ENCODE peak calls at places on chromosome 14, in four cellular contexts. One of them, this sample, is unnamed.

GRCh38 chr14:98112211-98112780 is 1159.7 kb downstream of the BCL11B start:
- DNase-seq in T47D: no peak
- DNase-seq in AG20443: no peak
- DNase-seq in T-helper 9 cell: no peak
- DNase-seq in this sample: no peak

GRCh38 chr14:91227183-91227628 is 17.3 kb downstream of the GPR68 start:
- DNase-seq in T-helper 9 cell: no peak
- DNase-seq in AG20443: no peak
- DNase-seq in T47D: no peak
- DNase-seq in this sample: no peak

GRCh38 chr14:37443461-37443860 is 151.6 kb downstream of the FOXA1 start:
- DNase-seq in AG20443: no peak
- DNase-seq in T47D: no peak
- DNase-seq in T-helper 9 cell: no peak
- DNase-seq in this sample: no peak

GRCh38 chr14:20743556-20743955 is 2.1 kb upstream of the EDDM3A start:
- DNase-seq in AG20443: no peak
- DNase-seq in T-helper 9 cell: no peak
- DNase-seq in T47D: peak; percentile 14
- DNase-seq in this sample: no peak

GRCh38 chr14:80584638-80585505 is 356.7 kb downstream of the CEP128 start:
- DNase-seq in T47D: no peak
- DNase-seq in T-helper 9 cell: no peak
- DNase-seq in AG20443: no peak
- DNase-seq in this sample: peak; percentile 39

GRCh38 chr14:64303471-64303917 is 9.3 kb upstream of the ESR2 start:
- DNase-seq in AG20443: peak; percentile 70
- DNase-seq in T47D: peak; percentile 82
- DNase-seq in T-helper 9 cell: no peak
- DNase-seq in this sample: peak; percentile 82

GRCh38 chr14:43540948-43541347 is 966.1 kb downstream of the FSCB start:
- DNase-seq in T47D: no peak
- DNase-seq in AG20443: no peak
- DNase-seq in T-helper 9 cell: no peak
- DNase-seq in this sample: peak; percentile 2

GRCh38 chr14:61547186-61548121 is 147.9 kb upstream of the HIF1A start:
- DNase-seq in AG20443: peak; percentile 87
- DNase-seq in T47D: no peak
- DNase-seq in T-helper 9 cell: no peak
- DNase-seq in this sample: peak; percentile 74

GRCh38 chr14:69571879-69572633 is 2.6 kb downstream of the CCDC177 start:
- DNase-seq in T47D: no peak
- DNase-seq in AG20443: peak; percentile 52
- DNase-seq in T-helper 9 cell: no peak
- DNase-seq in this sample: no peak

GRCh38 chr14:103134919-103135318 is 11.7 kb downstream of the TNFAIP2 start:
- DNase-seq in T-helper 9 cell: no peak
- DNase-seq in T47D: no peak
- DNase-seq in AG20443: no peak
- DNase-seq in this sample: no peak

GRCh38 chr14:28661171-28661772 is 105.3 kb upstream of the FOXG1 start:
- DNase-seq in T47D: no peak
- DNase-seq in T-helper 9 cell: no peak
- DNase-seq in AG20443: no peak
- DNase-seq in this sample: no peak

GRCh38 chr14:31880935-31881334 is 196.2 kb upstream of the ARHGAP5 start:
- DNase-seq in T-helper 9 cell: no peak
- DNase-seq in T47D: no peak
- DNase-seq in AG20443: peak; percentile 93
- DNase-seq in this sample: peak; percentile 8

GRCh38 chr14:87109271-87109670 is 883.7 kb downstream of the GALC start:
- DNase-seq in AG20443: no peak
- DNase-seq in T47D: no peak
- DNase-seq in T-helper 9 cell: no peak
- DNase-seq in this sample: no peak

GRCh38 chr14:58914271-58914855 is 274.1 kb upstream of the DAAM1 start:
- DNase-seq in T47D: no peak
- DNase-seq in AG20443: no peak
- DNase-seq in T-helper 9 cell: no peak
- DNase-seq in this sample: no peak

GRCh38 chr14:36905272-36906046 is 243.8 kb downstream of the PAX9 start:
- DNase-seq in T47D: no peak
- DNase-seq in T-helper 9 cell: no peak
- DNase-seq in AG20443: no peak
- DNase-seq in this sample: no peak

GRCh38 chr14:68589447-68590232 is 203.2 kb downstream of the ZFP36L1 start:
- DNase-seq in AG20443: peak; percentile 79
- DNase-seq in T-helper 9 cell: no peak
- DNase-seq in T47D: no peak
- DNase-seq in this sample: no peak

GRCh38 chr14:56065621-56066295 is 52.5 kb upstream of the PELI2 start:
- DNase-seq in AG20443: no peak
- DNase-seq in T47D: no peak
- DNase-seq in T-helper 9 cell: no peak
- DNase-seq in this sample: no peak

GRCh38 chr14:36662543-36663403 is 1.1 kb downstream of the PAX9 start:
- DNase-seq in AG20443: peak; percentile 56
- DNase-seq in T47D: peak; percentile 74
- DNase-seq in T-helper 9 cell: no peak
- DNase-seq in this sample: peak; percentile 31

GRCh38 chr14:98766818-98767217 is 505.2 kb downstream of the BCL11B start:
- DNase-seq in T47D: no peak
- DNase-seq in T-helper 9 cell: no peak
- DNase-seq in AG20443: no peak
- DNase-seq in this sample: no peak

GRCh38 chr14:30656190-30656632 is 34.1 kb downstream of the SCFD1 start:
- DNase-seq in T-helper 9 cell: no peak
- DNase-seq in T47D: peak; percentile 7
- DNase-seq in AG20443: peak; percentile 59
- DNase-seq in this sample: peak; percentile 39

GRCh38 chr14:105418269-105419054 is 1.2 kb upstream of the MTA1 start:
- DNase-seq in T47D: no peak
- DNase-seq in T-helper 9 cell: no peak
- DNase-seq in AG20443: peak; percentile 7
- DNase-seq in this sample: no peak

GRCh38 chr14:76413106-76413961 is 37.4 kb downstream of the ESRRB start:
- DNase-seq in T47D: no peak
- DNase-seq in T-helper 9 cell: no peak
- DNase-seq in AG20443: no peak
- DNase-seq in this sample: no peak

GRCh38 chr14:71642715-71643114 is 289.5 kb upstream of the RGS6 start:
- DNase-seq in AG20443: no peak
- DNase-seq in T-helper 9 cell: no peak
- DNase-seq in T47D: no peak
- DNase-seq in this sample: no peak

GRCh38 chr14:74571441-74571841 is 40.6 kb downstream of the LTBP2 start:
- DNase-seq in T47D: no peak
- DNase-seq in T-helper 9 cell: no peak
- DNase-seq in AG20443: no peak
- DNase-seq in this sample: no peak

GRCh38 chr14:32258574-32258973 is 55.5 kb upstream of the RNU6-8 start:
- DNase-seq in T-helper 9 cell: no peak
- DNase-seq in AG20443: no peak
- DNase-seq in T47D: no peak
- DNase-seq in this sample: no peak

GRCh38 chr14:64706552-64707193 is 2.4 kb downstream of the PLEKHG3 start:
- DNase-seq in T47D: no peak
- DNase-seq in T-helper 9 cell: no peak
- DNase-seq in AG20443: no peak
- DNase-seq in this sample: no peak

GRCh38 chr14:31336646-31337045 is 83.7 kb downstream of the HEATR5A start:
- DNase-seq in T47D: no peak
- DNase-seq in AG20443: no peak
- DNase-seq in T-helper 9 cell: no peak
- DNase-seq in this sample: no peak

GRCh38 chr14:36212577-36212976 is 36.1 kb upstream of the PTCSC3 start:
- DNase-seq in AG20443: no peak
- DNase-seq in T-helper 9 cell: no peak
- DNase-seq in T47D: no peak
- DNase-seq in this sample: no peak

GRCh38 chr14:44029933-44030332 is 477.1 kb downstream of the FSCB start:
- DNase-seq in T47D: no peak
- DNase-seq in T-helper 9 cell: no peak
- DNase-seq in AG20443: no peak
- DNase-seq in this sample: no peak

GRCh38 chr14:68011629-68012028 is 192.1 kb downstream of the RAD51B start:
- DNase-seq in AG20443: no peak
- DNase-seq in T-helper 9 cell: no peak
- DNase-seq in T47D: no peak
- DNase-seq in this sample: no peak

GRCh38 chr14:91996951-91997371 is 42.9 kb downstream of the TRIP11 start:
- DNase-seq in AG20443: peak; percentile 69
- DNase-seq in T47D: peak; percentile 6
- DNase-seq in T-helper 9 cell: no peak
- DNase-seq in this sample: peak; percentile 15

GRCh38 chr14:56310643-56311042 is 192.4 kb downstream of the PELI2 start:
- DNase-seq in AG20443: no peak
- DNase-seq in T47D: no peak
- DNase-seq in T-helper 9 cell: no peak
- DNase-seq in this sample: no peak

GRCh38 chr14:103138483-103139370 is 15.5 kb downstream of the TNFAIP2 start:
- DNase-seq in AG20443: no peak
- DNase-seq in T-helper 9 cell: no peak
- DNase-seq in T47D: no peak
- DNase-seq in this sample: no peak

GRCh38 chr14:68297011-68297410 is 477.4 kb downstream of the RAD51B start:
- DNase-seq in T-helper 9 cell: no peak
- DNase-seq in T47D: no peak
- DNase-seq in AG20443: no peak
- DNase-seq in this sample: no peak

GRCh38 chr14:32620724-32621123 is 291.6 kb downstream of the AKAP6 start:
- DNase-seq in T-helper 9 cell: no peak
- DNase-seq in AG20443: no peak
- DNase-seq in T47D: no peak
- DNase-seq in this sample: no peak

GRCh38 chr14:52078093-52078492 is 9.2 kb upstream of the NID2 start:
- DNase-seq in T-helper 9 cell: no peak
- DNase-seq in AG20443: no peak
- DNase-seq in T47D: no peak
- DNase-seq in this sample: no peak

GRCh38 chr14:24670594-24670993 is 36.6 kb upstream of the GZMB start:
- DNase-seq in T47D: no peak
- DNase-seq in AG20443: no peak
- DNase-seq in T-helper 9 cell: no peak
- DNase-seq in this sample: no peak